ENCODE peak calls at places on chromosomes 4 and X, in seven cellular contexts. N is SK-N-SH, W is HFF-Myc, G is osteoblast, D is neural progenitor cell, C is right lobe of liver, Q is astrocyte of the spinal cord. T is an unnamed sample.

GRCh38 chrX:121062289-121062688 is 14.9 kb downstream of the GLUD2 start:
- DNase-seq in N (no peak), W (no peak), G (no peak), D (no peak), C (no peak), Q (no peak), T (no peak)

GRCh38 chr4:155908187-155909139 is 5.0 kb downstream of the TDO2 start:
- DNase-seq in N (no peak), W (no peak), G (no peak), D (no peak), C (no peak), Q (no peak), T (no peak)

GRCh38 chrX:19682712-19683331 is 167.5 kb upstream of the MAP3K15 start:
- DNase-seq in N (peak; percentile 55), W (peak; percentile 67), G (peak; percentile 82), D (peak; percentile 32), C (peak; percentile 29), Q (peak; percentile 96), T (peak; percentile 74)

GRCh38 chrX:37684918-37685317 is 673 bp upstream of the XK start:
- DNase-seq in N (no peak), W (no peak), G (no peak), D (no peak), C (no peak), Q (no peak), T (no peak)

GRCh38 chr4:120919358-120919757 is 3.2 kb downstream of the PRDM5 start:
- DNase-seq in N (no peak), W (no peak), G (peak; percentile 66), D (no peak), C (no peak), Q (no peak), T (no peak)

GRCh38 chrX:15206306-15206705 is 63.6 kb downstream of the ASB9 start:
- DNase-seq in N (no peak), W (no peak), G (no peak), D (no peak), C (no peak), Q (no peak), T (no peak)

GRCh38 chr4:184792950-184793555 is 32.7 kb downstream of the ACSL1 start:
- DNase-seq in N (no peak), W (peak; percentile 74), G (peak; percentile 95), D (no peak), C (no peak), Q (peak; percentile 97), T (peak; percentile 99)

GRCh38 chr4:145773581-145774234 is 93.8 kb downstream of the C4orf51 start:
- DNase-seq in N (no peak), W (no peak), G (no peak), D (no peak), C (no peak), Q (peak; percentile 9), T (no peak)

GRCh38 chrX:17735396-17735795 is 1.9 kb upstream of the SCML1 start:
- DNase-seq in N (no peak), W (no peak), G (no peak), D (no peak), C (no peak), Q (no peak), T (no peak)

DNA sequence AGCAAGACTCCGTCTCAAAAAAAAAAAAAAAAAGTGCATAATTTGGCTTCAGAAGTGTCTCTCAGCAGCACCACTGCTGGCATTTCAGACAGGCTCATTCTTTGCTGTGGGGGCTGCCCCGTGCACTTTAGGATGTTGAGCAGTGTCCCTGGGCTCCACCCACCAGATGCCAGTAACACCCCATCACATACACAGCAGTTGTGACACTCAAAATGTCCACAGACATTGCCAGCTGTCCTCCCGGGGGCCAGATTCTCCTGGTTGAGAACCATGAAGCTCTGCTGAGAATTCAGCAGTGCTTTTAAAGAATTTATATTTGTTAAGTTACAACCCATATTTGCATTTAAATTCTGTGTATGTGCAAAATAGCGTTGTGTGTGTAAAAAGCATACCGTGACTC is 19.3 kb upstream of the CLCN4 start:
- DNase-seq in N (no peak), W (no peak), G (peak; percentile 50), D (no peak), C (no peak), Q (no peak), T (no peak)
- H3K4me3 ChIP-seq in N (no peak overlapping the region), W (no peak overlapping the region), G (no peak overlapping the region), D (no peak overlapping the region), C (no peak overlapping the region), Q (no peak overlapping the region), T (no peak overlapping the region)

DNA sequence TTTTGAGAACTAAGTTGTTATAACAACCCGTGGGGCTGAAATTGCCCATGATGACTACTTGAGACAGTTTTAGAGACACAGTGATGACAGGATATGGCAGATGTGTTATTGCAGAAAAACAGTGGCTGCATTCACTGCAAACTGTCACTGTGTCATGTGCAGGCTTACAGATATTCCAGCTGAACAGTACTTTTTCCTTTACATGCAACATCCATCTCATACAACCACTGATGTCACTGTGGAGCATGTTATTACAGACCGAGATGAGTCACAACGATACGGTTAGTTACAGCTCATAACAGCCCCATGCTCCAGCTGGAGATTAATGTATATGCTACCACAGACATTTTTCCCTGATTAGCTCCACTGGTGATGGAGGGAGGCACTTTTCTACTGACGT is 207.4 kb downstream of the TMA16 start:
- DNase-seq in N (no peak), W (no peak), G (no peak), D (no peak), C (no peak), Q (peak; percentile 78), T (no peak)
- TF ChIP-seq CTCF in N (no peak), W (no peak), G (no peak), D (no peak), C (no peak), Q (no peak), T (no peak)

GRCh38 chrX:130082244-130083106 is 27.8 kb downstream of the ELF4 start:
- DNase-seq in N (no peak), W (no peak), G (peak; percentile 83), D (no peak), C (peak; percentile 53), Q (no peak), T (no peak)
- H3K4me3 ChIP-seq in N (no peak overlapping the region), W (no peak overlapping the region), G (peak overlapping the region; percentile 10), D (no peak overlapping the region), C (peak overlapping the region; percentile 9), Q (no peak overlapping the region), T (no peak overlapping the region)

GRCh38 chr4:168514249-168514852 is 17.5 kb downstream of the PALLD start:
- DNase-seq in N (peak; percentile 22), W (peak; percentile 27), G (no peak), D (peak; percentile 48), C (no peak), Q (peak; percentile 67), T (no peak)
- TF ChIP-seq CTCF in N (peak; percentile 68), W (peak; percentile 9), G (peak; percentile 50), D (peak; percentile 58), C (peak; percentile 24), Q (peak; percentile 19), T (peak; percentile 5)

GRCh38 chr4:27082786-27083185 is 222.1 kb downstream of the STIM2 start:
- DNase-seq in N (no peak), W (no peak), G (no peak), D (no peak), C (no peak), Q (no peak), T (no peak)

GRCh38 chr4:27088491-27088890 is 227.8 kb downstream of the STIM2 start:
- DNase-seq in N (no peak), W (no peak), G (no peak), D (no peak), C (no peak), Q (no peak), T (no peak)

GRCh38 chr4:27081675-27082579 is 221.3 kb downstream of the STIM2 start:
- DNase-seq in N (no peak), W (no peak), G (no peak), D (no peak), C (no peak), Q (no peak), T (no peak)

GRCh38 chr4:27087306-27088045 is 226.8 kb downstream of the STIM2 start:
- DNase-seq in N (no peak), W (no peak), G (no peak), D (no peak), C (no peak), Q (no peak), T (no peak)

GRCh38 chr4:27084685-27085356 is 224.2 kb downstream of the STIM2 start:
- DNase-seq in N (peak; percentile 52), W (no peak), G (no peak), D (peak; percentile 81), C (peak; percentile 33), Q (peak; percentile 34), T (no peak)
- H3K4me3 ChIP-seq in N (peak overlapping the region; percentile 45), W (no peak overlapping the region), G (no peak overlapping the region), D (peak overlapping the region; percentile 50), C (no peak overlapping the region), Q (peak overlapping the region; percentile 16), T (no peak overlapping the region)

GRCh38 chr4:99965173-99965572 is 15.1 kb upstream of the H2AZ1 start:
- DNase-seq in N (no peak), W (no peak), G (no peak), D (no peak), C (no peak), Q (no peak), T (no peak)
- TF ChIP-seq CTCF in N (no peak), W (no peak), G (no peak), D (no peak), C (no peak), Q (no peak), T (no peak)

GRCh38 chr4:109820563-109820962 is 5.0 kb downstream of the GAR1 start:
- DNase-seq in N (no peak), W (no peak), G (peak; percentile 58), D (no peak), C (no peak), Q (peak; percentile 9), T (no peak)

GRCh38 chr4:109815151-109816081 is at the start of gene GAR1:
- DNase-seq in N (peak; percentile 88), W (peak; percentile 75), G (peak; percentile 95), D (peak; percentile 96), C (peak; percentile 90), Q (peak; percentile 95), T (peak; percentile 89)

GRCh38 chr4:109818268-109818667 is 2.7 kb downstream of the GAR1 start:
- DNase-seq in N (no peak), W (no peak), G (no peak), D (no peak), C (no peak), Q (no peak), T (no peak)

GRCh38 chr4:109816082-109816442 is 500 bp downstream of the GAR1 start:
- DNase-seq in N (no peak), W (no peak), G (peak; percentile 50), D (peak; percentile 27), C (peak; percentile 33), Q (no peak), T (no peak)

GRCh38 chr4:109816894-109817293 is 1.3 kb downstream of the GAR1 start:
- DNase-seq in N (no peak), W (no peak), G (no peak), D (no peak), C (no peak), Q (no peak), T (no peak)
- H3K4me3 ChIP-seq in N (peak overlapping the region; percentile 91), W (peak overlapping the region; percentile 85), G (peak overlapping the region; percentile 99), D (peak overlapping the region; percentile 62), C (no peak overlapping the region), Q (peak overlapping the region; percentile 92), T (peak overlapping the region; percentile 99)

T was measured in kidney epithelial cell.